ENCODE peak calls at places on chromosomes 3 and 15, in four cellular contexts. One of them, this sample, is unnamed.

GRCh38 chr3:145531548-145531947 is 629.4 kb downstream of the PLOD2 start:
- DNase-seq in WTC11: no peak
- DNase-seq in K562: no peak
- DNase-seq in HepG2: no peak
- DNase-seq in this sample: no peak

GRCh38 chr3:135368316-135368715 is 573.3 kb downstream of the EPHB1 start:
- DNase-seq in WTC11: no peak
- DNase-seq in K562: no peak
- DNase-seq in HepG2: no peak
- DNase-seq in this sample: no peak

GRCh38 chr15:46855388-46855787 is 861.9 kb upstream of the SEMA6D start:
- DNase-seq in WTC11: no peak
- DNase-seq in K562: no peak
- DNase-seq in HepG2: no peak
- DNase-seq in this sample: no peak

GRCh38 chr3:28900301-28900700 is 380.6 kb upstream of the RBMS3 start:
- DNase-seq in WTC11: no peak
- DNase-seq in K562: no peak
- DNase-seq in HepG2: no peak
- DNase-seq in this sample: no peak

GRCh38 chr3:126137490-126138130 is 42.8 kb downstream of the ALDH1L1 start:
- DNase-seq in WTC11: no peak
- DNase-seq in K562: no peak
- DNase-seq in HepG2: no peak
- DNase-seq in this sample: no peak

GRCh38 chr3:109047366-109047765 is 70.6 kb downstream of the MORC1 start:
- DNase-seq in WTC11: no peak
- DNase-seq in K562: no peak
- DNase-seq in HepG2: no peak
- DNase-seq in this sample: no peak

GRCh38 chr15:100205549-100206295 is 136.1 kb downstream of the ADAMTS17 start:
- DNase-seq in WTC11: no peak
- DNase-seq in K562: no peak
- DNase-seq in HepG2: no peak
- DNase-seq in this sample: no peak

GRCh38 chr15:64224508-64224907 is 61.7 kb upstream of the PPIB start:
- DNase-seq in WTC11: no peak
- DNase-seq in K562: peak
- DNase-seq in HepG2: peak
- DNase-seq in this sample: no peak

GRCh38 chr3:123329636-123330340 is 119.1 kb downstream of the ADCY5 start:
- DNase-seq in WTC11: no peak
- DNase-seq in K562: no peak
- DNase-seq in HepG2: no peak
- DNase-seq in this sample: no peak

GRCh38 chr15:34853001-34853758 is 57.8 kb upstream of the ACTC1 start:
- DNase-seq in WTC11: no peak
- DNase-seq in K562: no peak
- DNase-seq in HepG2: no peak
- DNase-seq in this sample: peak

GRCh38 chr3:44648564-44649229 is at the start of gene ZNF35:
- DNase-seq in WTC11: peak
- DNase-seq in K562: peak
- DNase-seq in HepG2: no peak
- DNase-seq in this sample: peak

GRCh38 chr3:12799525-12800440 is 3.3 kb downstream of the CAND2 start:
- DNase-seq in WTC11: no peak
- DNase-seq in K562: no peak
- DNase-seq in HepG2: no peak
- DNase-seq in this sample: no peak

GRCh38 chr3:139319428-139320402 is 24.1 kb upstream of the MRPS22 start:
- DNase-seq in WTC11: peak
- DNase-seq in K562: peak
- DNase-seq in HepG2: peak
- DNase-seq in this sample: no peak

GRCh38 chr15:43268111-43269105 is 1.7 kb upstream of the TGM5 start:
- DNase-seq in WTC11: peak
- DNase-seq in K562: peak
- DNase-seq in HepG2: peak
- DNase-seq in this sample: no peak

GRCh38 chr3:33426630-33427341 is 13.4 kb downstream of the UBP1 start:
- DNase-seq in WTC11: no peak
- DNase-seq in K562: no peak
- DNase-seq in HepG2: no peak
- DNase-seq in this sample: no peak

GRCh38 chr15:45719490-45719889 is 84.7 kb downstream of the SQOR start:
- DNase-seq in WTC11: no peak
- DNase-seq in K562: no peak
- DNase-seq in HepG2: no peak
- DNase-seq in this sample: no peak

GRCh38 chr15:59657635-59658125 is 365 bp upstream of the GTF2A2 start:
- DNase-seq in WTC11: no peak
- DNase-seq in K562: no peak
- DNase-seq in HepG2: no peak
- DNase-seq in this sample: no peak

GRCh38 chr15:74461847-74462511 is 1.0 kb upstream of the UBL7 start:
- DNase-seq in WTC11: no peak
- DNase-seq in K562: peak
- DNase-seq in HepG2: no peak
- DNase-seq in this sample: no peak

GRCh38 chr15:67079361-67079760 is 14.0 kb downstream of the SMAD3 start:
- DNase-seq in WTC11: no peak
- DNase-seq in K562: no peak
- DNase-seq in HepG2: no peak
- DNase-seq in this sample: no peak

GRCh38 chr3:9141903-9142302 is 107.5 kb downstream of the SRGAP3 start:
- DNase-seq in WTC11: no peak
- DNase-seq in K562: no peak
- DNase-seq in HepG2: no peak
- DNase-seq in this sample: no peak

GRCh38 chr15:81273200-81273599 is 50.7 kb downstream of the STARD5 start:
- DNase-seq in WTC11: no peak
- DNase-seq in K562: no peak
- DNase-seq in HepG2: no peak
- DNase-seq in this sample: no peak

GRCh38 chr3:157263027-157263426 is 103.1 kb upstream of the CCNL1 start:
- DNase-seq in WTC11: no peak
- DNase-seq in K562: no peak
- DNase-seq in HepG2: no peak
- DNase-seq in this sample: no peak

GRCh38 chr3:106341090-106341489 is 472.3 kb upstream of the CBLB start:
- DNase-seq in WTC11: no peak
- DNase-seq in K562: no peak
- DNase-seq in HepG2: no peak
- DNase-seq in this sample: no peak

GRCh38 chr3:10585945-10586344 is 80.6 kb upstream of the ATP2B2 start:
- DNase-seq in WTC11: no peak
- DNase-seq in K562: no peak
- DNase-seq in HepG2: no peak
- DNase-seq in this sample: no peak

GRCh38 chr3:30462725-30463124 is 143.7 kb upstream of the TGFBR2 start:
- DNase-seq in WTC11: no peak
- DNase-seq in K562: no peak
- DNase-seq in HepG2: no peak
- DNase-seq in this sample: no peak

GRCh38 chr3:52535411-52536111 is 844 bp upstream of the UQCC5 start:
- DNase-seq in WTC11: no peak
- DNase-seq in K562: no peak
- DNase-seq in HepG2: no peak
- DNase-seq in this sample: no peak
- TF ChIP-seq NR3C1 in WTC11: no peak
- TF ChIP-seq NR3C1 in K562: no peak
- TF ChIP-seq NR3C1 in HepG2: no peak
- TF ChIP-seq NR3C1 in this sample: no peak

DNA sequence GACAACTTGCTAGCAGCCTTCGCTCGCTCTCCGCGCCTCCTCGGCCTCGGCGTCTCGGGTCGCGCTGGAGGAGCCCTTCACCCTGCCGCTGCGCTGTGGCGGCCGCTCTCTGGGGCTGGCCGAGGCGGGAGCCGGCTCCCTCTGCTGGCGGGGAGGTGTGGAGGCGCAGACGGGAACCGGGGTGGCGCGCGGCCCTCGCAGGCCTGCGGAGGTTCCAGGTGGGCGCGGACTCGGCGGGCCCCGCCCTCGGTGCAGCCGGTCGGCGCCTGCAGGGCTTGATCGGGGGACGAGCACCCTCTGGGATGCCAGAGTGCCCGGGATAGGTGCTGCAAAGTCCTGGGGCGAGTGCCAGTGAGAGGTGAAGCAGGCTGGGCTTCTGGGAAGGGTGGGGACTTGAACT is 989.9 kb downstream of the ROBO2 start:
- DNase-seq in WTC11: peak
- DNase-seq in K562: peak
- DNase-seq in HepG2: no peak
- DNase-seq in this sample: no peak
- TF ChIP-seq CTCF in WTC11: peak
- TF ChIP-seq CTCF in K562: no peak
- TF ChIP-seq CTCF in HepG2: no peak
- TF ChIP-seq CTCF in this sample: no peak

GRCh38 chr3:37700849-37701248 is 160.8 kb upstream of the CTDSPL start:
- DNase-seq in WTC11: no peak
- DNase-seq in K562: no peak
- DNase-seq in HepG2: no peak
- DNase-seq in this sample: no peak
- TF ChIP-seq NR3C1 in WTC11: no peak
- TF ChIP-seq NR3C1 in K562: no peak
- TF ChIP-seq NR3C1 in HepG2: no peak
- TF ChIP-seq NR3C1 in this sample: no peak

GRCh38 chr15:69732133-69732532 is 279.5 kb downstream of the RPLP1 start:
- DNase-seq in WTC11: no peak
- DNase-seq in K562: no peak
- DNase-seq in HepG2: no peak
- DNase-seq in this sample: no peak

GRCh38 chr15:69731581-69731980 is 279.0 kb downstream of the RPLP1 start:
- DNase-seq in WTC11: no peak
- DNase-seq in K562: no peak
- DNase-seq in HepG2: no peak
- DNase-seq in this sample: no peak

GRCh38 chr15:69727257-69727924 is 274.8 kb downstream of the RPLP1 start:
- DNase-seq in WTC11: no peak
- DNase-seq in K562: no peak
- DNase-seq in HepG2: no peak
- DNase-seq in this sample: no peak

GRCh38 chr15:69729167-69729748 is 276.6 kb downstream of the RPLP1 start:
- DNase-seq in WTC11: peak
- DNase-seq in K562: peak
- DNase-seq in HepG2: no peak
- DNase-seq in this sample: no peak

GRCh38 chr15:69730281-69731235 is 277.9 kb downstream of the RPLP1 start:
- DNase-seq in WTC11: no peak
- DNase-seq in K562: no peak
- DNase-seq in HepG2: no peak
- DNase-seq in this sample: no peak
- TF ChIP-seq CTCF in WTC11: no peak
- TF ChIP-seq CTCF in K562: no peak
- TF ChIP-seq CTCF in HepG2: no peak
- TF ChIP-seq CTCF in this sample: no peak

GRCh38 chr3:129514563-129514962 is 13.9 kb upstream of the RHO start:
- DNase-seq in WTC11: no peak
- DNase-seq in K562: no peak
- DNase-seq in HepG2: no peak
- DNase-seq in this sample: no peak
- TF ChIP-seq NR3C1 in WTC11: no peak
- TF ChIP-seq NR3C1 in K562: no peak
- TF ChIP-seq NR3C1 in HepG2: no peak
- TF ChIP-seq NR3C1 in this sample: no peak